ENCODE peak calls at places on chromosome 18, in seven cellular contexts. Q is CD8-positive, alpha-beta T cell; G is endothelial cell of umbilical vein; F is hepatocyte; U is IMR-90; A is sigmoid colon; X is tibial nerve. K is an unnamed sample. For H3K9me3, the result is how much of the 10 kb centered on the place peaks cover.

GRCh38 chr18:23114171-23114881 is 21.0 kb upstream of the CABLES1 start:
- DNase-seq in G (peak), U (peak), X (no peak), F (no peak), Q (no peak), A (no peak), K (peak)

GRCh38 chr18:7764406-7764805 is 197.3 kb downstream of the PTPRM start:
- DNase-seq in F (no peak), Q (no peak), X (no peak), A (no peak), G (no peak), U (no peak), K (no peak)

GRCh38 chr18:59902180-59902992 is 2.6 kb downstream of the PMAIP1 start:
- DNase-seq in Q (no peak), G (peak), F (no peak), X (no peak), U (peak), A (no peak), K (no peak)

GRCh38 chr18:458016-458415 is 42.5 kb downstream of the COLEC12 start:
- DNase-seq in A (no peak), U (no peak), F (no peak), G (no peak), Q (no peak), X (no peak), K (no peak)

GRCh38 chr18:68779169-68779568 is 18.7 kb upstream of the CCDC102B start:
- DNase-seq in F (peak), A (no peak), U (peak), X (no peak), Q (no peak), G (no peak), K (no peak)

GRCh38 chr18:49021076-49021432 is 70.3 kb upstream of the SMAD7 start:
- DNase-seq in X (no peak), G (no peak), A (no peak), Q (no peak), F (no peak), U (no peak), K (no peak)

GRCh38 chr18:47545613-47546012 is 294.2 kb upstream of the SKOR2 start:
- DNase-seq in G (no peak), A (no peak), Q (no peak), F (no peak), U (no peak), X (no peak), K (no peak)

GRCh38 chr18:8781671-8782070 is 76.3 kb downstream of the MTCL1 start:
- DNase-seq in U (no peak), A (no peak), Q (no peak), G (no peak), F (no peak), X (no peak), K (no peak)

GRCh38 chr18:6728318-6728717 is 1.2 kb upstream of the ARHGAP28 start:
- DNase-seq in G (no peak), Q (no peak), F (no peak), X (no peak), A (no peak), U (no peak), K (no peak)
- H3K27ac ChIP-seq in G (peak), Q (no peak), F (peak), X (peak), A (peak), U (no peak), K (peak)

GRCh38 chr18:43465483-43465882 is 188.2 kb upstream of the SYT4 start:
- DNase-seq in Q (no peak), F (no peak), X (no peak), U (no peak), A (no peak), G (no peak), K (no peak)
- H3K9me3 ChIP-seq in Q (under half), F (under half), X (under half), U (under half), A (under half), G (under half), K (under half)

DNA sequence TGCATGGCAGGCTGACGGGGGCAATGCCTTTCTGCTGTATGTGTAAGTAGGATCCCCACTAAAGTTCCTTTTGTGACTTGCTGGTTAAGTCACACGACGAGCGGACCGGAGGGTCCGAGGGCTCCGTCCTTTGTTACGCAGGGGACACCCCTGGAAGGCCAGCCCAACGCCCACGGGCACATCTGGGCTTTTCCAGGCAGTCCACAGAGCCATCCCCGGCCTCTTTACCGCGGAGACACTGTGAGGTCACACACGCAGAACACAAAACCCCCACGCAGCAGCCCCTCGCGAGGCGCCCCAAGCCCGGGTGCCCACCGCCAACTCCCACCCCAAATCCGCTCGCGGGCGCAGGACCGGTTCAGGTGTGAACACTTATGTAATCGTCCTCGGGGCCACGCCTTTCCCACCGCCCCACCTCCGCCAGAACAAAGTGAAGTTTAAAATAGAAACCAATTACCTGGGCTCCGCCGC is 4.3 kb downstream of the ZNF516 start:
- DNase-seq in X (no peak), A (peak), Q (peak), U (peak), F (peak), G (peak), K (peak)
- H3K27ac ChIP-seq in X (peak), A (peak), Q (peak), U (peak), F (peak), G (no peak), K (no peak)

DNA sequence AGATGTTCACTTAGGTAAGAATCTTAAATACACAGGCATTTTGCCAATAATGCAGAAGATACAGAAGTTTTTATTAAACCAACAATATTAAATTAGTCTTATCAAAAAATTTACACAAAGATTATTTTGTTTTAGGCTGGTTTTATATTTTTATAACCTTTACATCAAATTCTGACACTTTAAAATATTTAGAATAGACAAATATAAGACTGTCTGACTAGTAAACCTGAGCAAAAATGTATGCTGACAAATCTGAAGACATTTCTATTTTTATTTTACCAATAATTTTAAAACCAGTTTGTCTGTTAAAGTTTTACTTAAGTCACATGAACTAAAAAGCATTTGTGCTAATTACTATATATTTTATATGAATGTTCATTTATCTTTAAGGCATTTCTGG is 72.1 kb upstream of the ZNF236 start:
- DNase-seq in G (no peak), X (no peak), A (no peak), U (no peak), F (no peak), Q (no peak), K (no peak)
- H3K9me3 ChIP-seq in G (under half), X (under half), A (under half), U (under half), F (under half), Q (under half), K (under half)

GRCh38 chr18:73691624-73692023 is 456.0 kb downstream of the FBXO15 start:
- DNase-seq in U (no peak), G (no peak), A (no peak), X (no peak), F (no peak), Q (no peak), K (no peak)
- H3K27ac ChIP-seq in U (peak), G (peak), A (no peak), X (no peak), F (no peak), Q (no peak), K (no peak)

DNA sequence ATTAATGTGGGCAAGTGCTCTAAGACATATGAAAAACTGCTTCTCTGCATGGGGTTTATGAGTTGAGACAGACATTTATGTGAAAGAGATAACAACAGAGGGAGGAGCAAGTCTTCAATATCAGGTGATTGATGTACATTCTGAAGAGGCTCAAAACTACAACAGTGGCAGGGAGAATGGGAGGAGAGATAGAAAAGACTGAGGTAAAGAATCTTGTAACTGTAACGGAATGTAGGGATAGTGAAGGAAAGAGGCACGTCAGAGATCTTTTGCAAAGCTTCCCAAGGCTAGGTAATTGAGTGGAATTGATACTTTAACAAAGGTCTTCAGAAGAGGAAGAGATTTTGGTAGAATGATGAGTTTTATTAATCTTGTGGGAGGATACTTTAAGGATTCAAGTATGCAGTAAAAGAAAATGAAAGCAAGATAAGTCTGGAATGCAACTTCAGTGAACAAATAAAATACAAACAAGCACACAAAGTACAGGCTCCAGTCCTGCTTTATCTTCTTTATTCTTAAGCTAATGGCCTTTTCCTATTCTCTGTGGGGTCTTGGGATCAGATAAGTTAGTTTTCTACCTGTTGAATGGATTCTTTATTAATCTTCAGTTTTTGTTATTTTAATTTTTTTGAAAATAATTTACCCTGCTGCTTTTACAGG is 15.0 kb downstream of the SMAD4 start:
- DNase-seq in F (no peak), G (no peak), A (no peak), Q (no peak), X (no peak), U (no peak), K (no peak)
- H3K9me3 ChIP-seq in F (under half), G (under half), A (under half), Q (under half), X (under half), U (under half), K (under half)

GRCh38 chr18:50183556-50183955 is 11.4 kb downstream of the MYO5B start:
- DNase-seq in G (no peak), F (no peak), A (no peak), U (peak), Q (no peak), X (no peak), K (peak)
- H3K27ac ChIP-seq in G (no peak), F (no peak), A (no peak), U (no peak), Q (no peak), X (no peak), K (no peak)

GRCh38 chr18:80023173-80023572 is 11.1 kb upstream of the RBFA start:
- DNase-seq in F (no peak), X (no peak), U (no peak), Q (no peak), G (no peak), A (no peak), K (peak)

GRCh38 chr18:80026363-80026762 is 7.9 kb upstream of the RBFA start:
- DNase-seq in G (no peak), A (no peak), Q (no peak), U (no peak), F (no peak), X (no peak), K (no peak)

DNA sequence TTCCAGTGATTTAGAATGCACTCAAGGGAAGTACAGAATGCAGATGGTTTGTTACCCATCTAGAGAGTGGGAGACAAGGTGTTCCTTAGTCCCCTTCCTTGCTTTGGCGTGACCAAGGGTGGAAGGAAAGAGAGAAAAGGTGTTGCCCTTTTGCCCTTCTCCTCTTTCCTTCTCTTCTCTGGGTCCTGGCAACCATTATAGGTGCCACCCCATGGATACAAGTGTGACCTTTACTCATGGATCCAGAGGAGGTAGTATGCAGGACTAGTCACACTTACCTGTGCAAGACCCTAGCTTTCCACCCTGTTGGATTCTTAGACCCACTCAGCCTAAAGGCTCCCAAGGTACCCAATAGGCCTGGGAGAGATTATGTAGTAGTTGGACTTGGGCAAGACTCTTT is 11.6 kb upstream of the RBFA start:
- DNase-seq in U (peak), X (no peak), G (peak), A (no peak), Q (no peak), F (no peak), K (peak)
- H3K9me3 ChIP-seq in U (half or more), X (half or more), G (under half), A (under half), Q (half or more), F (under half), K (under half)